ENCODE peak calls at places on chromosome 20, in seven cellular contexts. S, L, W, C, J, A and K are unnamed samples.

GRCh38 chr20:62020935-62021701 is 44.6 kb downstream of the TAF4 start:
- DNase-seq in S (no peak), L (no peak), W (no peak), C (no peak), J (no peak), A (peak), K (no peak)

GRCh38 chr20:49889245-49889942 is 25.9 kb downstream of the SPATA2 start:
- DNase-seq in S (no peak), L (no peak), W (no peak), C (no peak), J (no peak), A (no peak), K (no peak)

GRCh38 chr20:35788796-35789195 is 17.0 kb downstream of the PHF20 start:
- DNase-seq in S (no peak), L (no peak), W (no peak), C (no peak), J (no peak), A (no peak), K (no peak)

GRCh38 chr20:23257848-23258746 is 92.5 kb upstream of the NXT1 start:
- DNase-seq in S (peak), L (no peak), W (no peak), C (no peak), J (no peak), A (peak), K (no peak)

GRCh38 chr20:3045042-3045815 is 623 bp upstream of the MRPS26 start:
- DNase-seq in S (no peak), L (peak), W (peak), C (peak), J (peak), A (peak), K (no peak)

GRCh38 chr20:10985536-10985935 is 311.7 kb upstream of the JAG1 start:
- DNase-seq in S (peak), L (no peak), W (no peak), C (no peak), J (no peak), A (peak), K (no peak)

GRCh38 chr20:1888796-1889463 is 6.3 kb upstream of the SIRPA start:
- DNase-seq in S (no peak), L (no peak), W (no peak), C (no peak), J (no peak), A (peak), K (no peak)

GRCh38 chr20:41649489-41649888 is 31.3 kb upstream of the CHD6 start:
- DNase-seq in S (no peak), L (no peak), W (no peak), C (no peak), J (peak), A (no peak), K (no peak)

GRCh38 chr20:4135385-4136077 is 120.2 kb upstream of the RNF24 start:
- DNase-seq in S (peak), L (no peak), W (peak), C (no peak), J (no peak), A (peak), K (peak)

GRCh38 chr20:1786061-1786460 is 109.1 kb upstream of the SIRPA start:
- DNase-seq in S (no peak), L (no peak), W (no peak), C (no peak), J (no peak), A (no peak), K (no peak)

GRCh38 chr20:43955244-43956191 is 40.9 kb downstream of the TOX2 start:
- DNase-seq in S (peak), L (peak), W (no peak), C (peak), J (no peak), A (peak), K (peak)

GRCh38 chr20:57500941-57501340 is 24.0 kb downstream of the CTCFL start:
- DNase-seq in S (no peak), L (no peak), W (no peak), C (no peak), J (no peak), A (no peak), K (no peak)

GRCh38 chr20:46672543-46673148 is 16.6 kb downstream of the TP53RK start:
- DNase-seq in S (no peak), L (no peak), W (no peak), C (no peak), J (no peak), A (no peak), K (no peak)

GRCh38 chr20:41141153-41141815 is 3.9 kb downstream of the PLCG1 start:
- DNase-seq in S (peak), L (no peak), W (no peak), C (no peak), J (no peak), A (peak), K (no peak)

GRCh38 chr20:52244702-52245101 is 53.1 kb upstream of the ZFP64 start:
- DNase-seq in S (no peak), L (no peak), W (no peak), C (no peak), J (no peak), A (no peak), K (no peak)

GRCh38 chr20:12051206-12052163 is 133.8 kb downstream of the BTBD3 start:
- DNase-seq in S (no peak), L (no peak), W (no peak), C (no peak), J (no peak), A (no peak), K (no peak)

GRCh38 chr20:53916173-53916512 is 154.3 kb downstream of the BCAS1 start:
- DNase-seq in S (no peak), L (no peak), W (no peak), C (no peak), J (no peak), A (no peak), K (no peak)

GRCh38 chr20:45174434-45175364 is at the start of gene PI3:
- DNase-seq in S (peak), L (no peak), W (no peak), C (no peak), J (no peak), A (no peak), K (no peak)

GRCh38 chr20:2986466-2986865 is 57.0 kb upstream of the GNRH2 start:
- DNase-seq in S (peak), L (no peak), W (no peak), C (peak), J (no peak), A (peak), K (no peak)

GRCh38 chr20:53693265-53693871 is 99.7 kb upstream of the ZNF217 start:
- DNase-seq in S (no peak), L (peak), W (no peak), C (no peak), J (no peak), A (no peak), K (no peak)

GRCh38 chr20:23037017-23037481 is 1.9 kb downstream of the SSTR4 start:
- DNase-seq in S (no peak), L (no peak), W (no peak), C (no peak), J (no peak), A (no peak), K (no peak)

GRCh38 chr20:51195419-51195901 is 172.6 kb upstream of the KCNG1 start:
- DNase-seq in S (peak), L (no peak), W (no peak), C (peak), J (no peak), A (peak), K (no peak)